ENCODE peak calls at places on chromosomes 6 and 20, in nine cellular contexts. R is central memory CD4-positive, alpha-beta T cell; I is NCI-H187; Q is GM03348; U is amniotic stem cell; Y is LHCN-M2; S is effector CD8-positive, alpha-beta T cell; M is globus pallidus; G is cardiac fibroblast. T is an unnamed sample.

GRCh38 chr20:19000071-19000470 is 186.5 kb downstream of the SCP2D1 start:
- DNase-seq in U (no peak), I (no peak), G (no peak), S (no peak), Y (no peak), Q (no peak), M (no peak), R (no peak), T (no peak)

GRCh38 chr20:17647391-17648305 is 34.4 kb downstream of the RRBP1 start:
- DNase-seq in M (no peak), R (no peak), I (no peak), Y (no peak), U (no peak), S (no peak), Q (no peak), G (no peak), T (no peak)

GRCh38 chr6:37171141-37171969 is 1.4 kb downstream of the PIM1 start:
- DNase-seq in G (peak; percentile 61), I (no peak), M (peak; percentile 57), U (no peak), S (no peak), R (peak; percentile 30), Q (peak; percentile 31), Y (peak; percentile 41), T (peak; percentile 31)

GRCh38 chr6:44057931-44058616 is 69.2 kb downstream of the MRPL14 start:
- DNase-seq in U (no peak), G (peak; percentile 68), M (no peak), Y (peak; percentile 42), S (no peak), I (no peak), Q (no peak), R (no peak), T (no peak)

GRCh38 chr6:29828471-29828797 is 809 bp downstream of the HLA-G start:
- DNase-seq in R (no peak), S (peak; percentile 12), G (no peak), Y (no peak), I (no peak), Q (no peak), U (no peak), M (no peak), T (no peak)

GRCh38 chr6:47413752-47414516 is 63.7 kb upstream of the CD2AP start:
- DNase-seq in Q (peak; percentile 74), M (peak; percentile 71), R (peak; percentile 51), S (no peak), I (peak; percentile 2), U (no peak), Y (peak; percentile 63), G (peak; percentile 84), T (peak; percentile 51)

GRCh38 chr6:121093928-121094327 is 240.4 kb downstream of the TBC1D32 start:
- DNase-seq in G (peak; percentile 53), Y (peak; percentile 41), I (no peak), S (no peak), Q (peak; percentile 20), M (no peak), R (no peak), U (peak; percentile 2), T (no peak)

GRCh38 chr20:63735859-63736718 is at the start of gene LIME1:
- DNase-seq in R (peak; percentile 88), Q (peak; percentile 4), S (peak; percentile 60), I (no peak), Y (no peak), U (no peak), G (no peak), M (no peak), T (peak; percentile 63)

GRCh38 chr6:128275030-128275429 is 245.4 kb downstream of the PTPRK start:
- DNase-seq in R (no peak), U (no peak), Q (no peak), G (peak; percentile 75), I (no peak), S (no peak), M (no peak), Y (peak; percentile 63), T (no peak)

GRCh38 chr6:129351807-129352206 is 358.2 kb downstream of the ARHGAP18 start:
- DNase-seq in R (no peak), M (no peak), G (no peak), Q (no peak), U (no peak), S (no peak), Y (no peak), I (no peak), T (no peak)

GRCh38 chr6:150560004-150560883 is 39.4 kb upstream of the PLEKHG1 start:
- DNase-seq in M (no peak), G (no peak), I (no peak), U (no peak), R (no peak), Y (no peak), Q (no peak), S (no peak), T (no peak)

GRCh38 chr6:86192123-86192522 is 549.4 kb upstream of the SYNCRIP start:
- DNase-seq in M (no peak), U (no peak), I (no peak), G (peak; percentile 12), S (no peak), R (no peak), Y (no peak), Q (no peak), T (no peak)

GRCh38 chr20:1820137-1821074 is 74.8 kb upstream of the SIRPA start:
- DNase-seq in G (peak; percentile 83), I (no peak), M (no peak), U (no peak), Y (peak; percentile 63), R (no peak), S (no peak), Q (peak; percentile 76), T (no peak)

GRCh38 chr6:11632231-11632630 is 94.7 kb downstream of the TMEM170B start:
- DNase-seq in S (no peak), Q (no peak), G (peak; percentile 64), I (no peak), M (no peak), Y (peak; percentile 72), R (no peak), U (no peak), T (no peak)

GRCh38 chr20:45157977-45158376 is 16.7 kb upstream of the PI3 start:
- DNase-seq in U (no peak), R (no peak), Q (peak; percentile 46), I (no peak), S (no peak), G (peak; percentile 79), Y (peak; percentile 67), M (peak; percentile 41), T (no peak)

GRCh38 chr6:158312672-158313397 is 570 bp downstream of the TULP4 start:
- DNase-seq in M (peak; percentile 50), S (no peak), Q (no peak), R (no peak), U (no peak), I (no peak), Y (peak; percentile 29), G (no peak), T (no peak)

GRCh38 chr6:152225231-152225934 is 411.8 kb downstream of the SYNE1 start:
- DNase-seq in U (no peak), M (no peak), G (no peak), R (no peak), Q (no peak), I (no peak), Y (peak; percentile 8), S (no peak), T (no peak)

GRCh38 chr6:28985396-28986164 is 19.5 kb downstream of the ZNF311 start:
- DNase-seq in S (no peak), Q (peak; percentile 94), I (peak; percentile 73), Y (peak; percentile 97), U (peak; percentile 87), G (peak; percentile 99), R (no peak), M (peak; percentile 88), T (no peak)

GRCh38 chr6:150271172-150271500 is 97.7 kb upstream of the IYD start:
- DNase-seq in U (no peak), I (no peak), R (no peak), M (no peak), Q (no peak), Y (no peak), G (no peak), S (no peak), T (no peak)

GRCh38 chr6:14175031-14175430 is 57.5 kb downstream of the CD83 start:
- DNase-seq in M (no peak), U (no peak), R (no peak), Y (no peak), Q (no peak), G (no peak), S (no peak), I (no peak), T (no peak)

GRCh38 chr20:2557873-2558580 is 21.7 kb downstream of the TMC2 start:
- DNase-seq in R (no peak), Y (no peak), I (no peak), M (no peak), G (no peak), U (no peak), S (no peak), Q (no peak), T (no peak)